ENCODE peak calls at places on chromosomes 2 and 18, in ten cellular contexts. Z, Q, M, A, H, I, R, U, T and K are unnamed samples.

GRCh38 chr2:46299365-46300263 is 2.4 kb downstream of the EPAS1 start:
- DNase-seq in R (no peak), I (no peak), T (peak; percentile 70), U (no peak), Q (no peak), Z (peak; percentile 75), H (no peak), A (peak; percentile 89), M (no peak), K (no peak)

GRCh38 chr2:43478423-43479086 is 117.3 kb downstream of the THADA start:
- DNase-seq in Q (no peak), U (no peak), M (no peak), I (no peak), Z (no peak), H (no peak), T (no peak), A (no peak), R (no peak), K (no peak)

GRCh38 chr2:40591785-40592184 is 139.9 kb upstream of the SLC8A1 start:
- DNase-seq in U (no peak), R (no peak), H (no peak), Z (no peak), A (no peak), Q (no peak), I (no peak), T (no peak), M (no peak), K (no peak)

GRCh38 chr18:76553715-76554603 is 58.9 kb upstream of the ZNF516 start:
- DNase-seq in H (no peak), U (no peak), Z (no peak), T (no peak), R (no peak), Q (no peak), M (no peak), I (no peak), A (no peak), K (no peak)

GRCh38 chr2:233976690-233977294 is 59.6 kb downstream of the TRPM8 start:
- DNase-seq in U (peak; percentile 40), I (no peak), A (no peak), Q (no peak), T (no peak), Z (no peak), H (peak; percentile 62), M (no peak), R (no peak), K (no peak)

GRCh38 chr2:189411860-189412259 is 29.4 kb upstream of the WDR75 start:
- DNase-seq in T (no peak), A (no peak), Z (no peak), U (no peak), Q (no peak), M (no peak), R (no peak), I (no peak), H (no peak), K (no peak)

GRCh38 chr2:85418132-85419008 is at the start of gene SH2D6:
- DNase-seq in Z (peak; percentile 88), M (peak; percentile 49), U (peak; percentile 82), R (no peak), I (no peak), H (peak; percentile 52), T (peak; percentile 92), A (peak; percentile 95), Q (peak; percentile 86), K (peak; percentile 82)

GRCh38 chr2:212832211-212833195 is 293.9 kb upstream of the ERBB4 start:
- DNase-seq in I (peak; percentile 57), U (no peak), Z (peak; percentile 28), H (no peak), M (no peak), T (peak; percentile 46), Q (peak; percentile 44), A (peak; percentile 71), R (no peak), K (no peak)

GRCh38 chr2:130883520-130883919 is 46.8 kb downstream of the ARHGEF4 start:
- DNase-seq in M (no peak), T (no peak), U (no peak), A (peak; percentile 23), Q (no peak), R (no peak), H (no peak), Z (no peak), I (no peak), K (no peak)

GRCh38 chr2:109333414-109334194 is 204.6 kb downstream of the SH3RF3 start:
- DNase-seq in R (no peak), U (no peak), M (no peak), Z (no peak), A (no peak), H (no peak), I (no peak), Q (no peak), T (no peak), K (no peak)

GRCh38 chr18:73511751-73512525 is 635.7 kb downstream of the FBXO15 start:
- DNase-seq in H (no peak), A (no peak), M (no peak), U (no peak), Z (no peak), T (no peak), I (no peak), Q (no peak), R (no peak), K (no peak)

GRCh38 chr2:207054521-207054920 is 111.2 kb downstream of the KLF7 start:
- DNase-seq in I (no peak), Z (no peak), Q (no peak), A (no peak), U (no peak), T (no peak), H (no peak), M (no peak), R (no peak), K (no peak)

GRCh38 chr2:212013656-212014055 is 524.9 kb downstream of the ERBB4 start:
- DNase-seq in H (no peak), M (no peak), Z (no peak), I (no peak), Q (no peak), U (no peak), A (no peak), T (no peak), R (no peak), K (no peak)

DNA sequence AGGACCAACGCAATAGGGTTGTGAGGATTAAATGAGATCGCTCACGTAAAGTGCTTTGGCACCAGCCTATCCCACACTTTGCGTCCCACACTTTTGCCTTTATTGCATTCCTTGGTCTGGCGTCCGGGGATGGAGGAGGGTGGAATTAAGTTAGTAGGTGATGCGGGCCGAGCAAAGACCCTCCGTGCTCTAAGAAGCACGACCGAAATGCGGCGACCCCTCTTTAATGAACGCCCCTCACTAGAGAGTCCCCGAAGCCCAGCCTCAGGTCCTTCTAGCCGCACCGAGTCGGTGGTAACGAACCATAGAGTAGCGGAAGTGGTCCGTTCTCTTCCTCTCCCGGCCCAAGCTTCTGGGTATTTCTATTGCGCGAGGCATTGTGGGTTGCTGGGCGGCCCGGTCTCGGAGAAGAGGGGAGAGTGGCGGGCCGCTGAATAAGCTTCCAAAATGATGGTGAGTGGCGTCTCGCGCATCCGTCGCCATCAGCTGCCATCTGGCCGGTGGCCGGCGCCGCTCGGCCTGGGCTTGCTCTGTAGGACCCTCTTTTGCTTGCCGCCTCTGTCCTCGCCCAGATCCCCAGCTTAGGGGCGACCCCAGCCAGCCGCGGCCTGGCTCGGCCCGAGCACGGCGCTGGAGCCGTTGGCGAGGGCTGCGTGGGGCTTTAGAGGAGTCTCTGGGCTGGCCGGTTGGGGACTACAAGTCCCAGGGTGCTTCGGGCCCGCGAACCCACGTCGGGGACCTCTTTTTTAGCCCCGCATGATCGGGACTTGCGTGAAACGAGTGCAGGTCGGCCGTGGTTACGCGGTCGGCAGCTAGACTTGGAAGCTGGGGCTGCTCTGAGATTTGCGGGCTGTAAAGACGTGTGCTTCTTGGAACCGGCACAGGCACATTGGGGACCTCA is at the start of gene CCT7:
- DNase-seq in Z (peak; percentile 81), H (peak; percentile 81), M (peak; percentile 76), I (peak; percentile 86), T (peak; percentile 85), Q (peak; percentile 92), U (peak; percentile 93), R (no peak), A (peak; percentile 93), K (peak; percentile 77)
- H3K9me3 ChIP-seq in Z (no peaks in the 10 kb centered on the region), H (no peaks in the 10 kb centered on the region), M (no peaks in the 10 kb centered on the region), I (no peaks in the 10 kb centered on the region), T (no peaks in the 10 kb centered on the region), Q (no peaks in the 10 kb centered on the region), U (no peaks in the 10 kb centered on the region), R (no peaks in the 10 kb centered on the region), A (no peaks in the 10 kb centered on the region), K (no peaks in the 10 kb centered on the region)

GRCh38 chr2:1997409-1997808 is 253.1 kb upstream of the PXDN start:
- DNase-seq in I (no peak), Q (no peak), M (no peak), T (no peak), H (no peak), U (no peak), A (no peak), R (peak; percentile 46), Z (peak; percentile 86), K (no peak)
- H3K9me3 ChIP-seq in I (no peaks in the 10 kb centered on the region), Q (no peaks in the 10 kb centered on the region), M (no peaks in the 10 kb centered on the region), T (peaks cover 6% of the 10 kb centered on the region), H (no peaks in the 10 kb centered on the region), U (no peaks in the 10 kb centered on the region), A (no peaks in the 10 kb centered on the region), R (no peaks in the 10 kb centered on the region), Z (no peaks in the 10 kb centered on the region), K (no peaks in the 10 kb centered on the region)

GRCh38 chr2:148599112-148599991 is 45.2 kb upstream of the EPC2 start:
- DNase-seq in U (no peak), A (no peak), T (no peak), R (no peak), I (no peak), H (no peak), M (no peak), Z (no peak), Q (no peak), K (no peak)
- H3K9me3 ChIP-seq in U (no peaks in the 10 kb centered on the region), A (peaks cover 4% of the 10 kb centered on the region), T (no peaks in the 10 kb centered on the region), R (peaks cover 4% of the 10 kb centered on the region), I (no peaks in the 10 kb centered on the region), H (no peaks in the 10 kb centered on the region), M (no peaks in the 10 kb centered on the region), Z (no peaks in the 10 kb centered on the region), Q (peaks cover 5% of the 10 kb centered on the region), K (peaks cover 9% of the 10 kb centered on the region)

GRCh38 chr18:23208600-23208999 is 73.3 kb downstream of the CABLES1 start:
- DNase-seq in U (no peak), A (no peak), Q (peak; percentile 1), I (no peak), R (no peak), Z (no peak), M (no peak), H (no peak), T (no peak), K (no peak)

GRCh38 chr18:23209031-23209430 is 73.7 kb downstream of the CABLES1 start:
- DNase-seq in U (no peak), R (no peak), Q (no peak), H (no peak), I (no peak), A (no peak), M (no peak), Z (no peak), T (no peak), K (no peak)

GRCh38 chr18:23207191-23207955 is 72.1 kb downstream of the CABLES1 start:
- DNase-seq in H (peak; percentile 8), Q (peak; percentile 41), M (no peak), T (no peak), U (no peak), I (no peak), R (no peak), A (no peak), Z (no peak), K (no peak)

GRCh38 chr18:23209796-23210195 is 74.5 kb downstream of the CABLES1 start:
- DNase-seq in T (no peak), M (no peak), Q (no peak), I (no peak), R (no peak), U (no peak), Z (no peak), H (no peak), A (no peak), K (no peak)

GRCh38 chr18:23207994-23208393 is 72.7 kb downstream of the CABLES1 start:
- DNase-seq in M (no peak), T (no peak), H (no peak), A (no peak), U (no peak), Z (no peak), R (no peak), I (no peak), Q (peak; percentile 8), K (no peak)
- H3K9me3 ChIP-seq in M (no peaks in the 10 kb centered on the region), T (no peaks in the 10 kb centered on the region), H (no peaks in the 10 kb centered on the region), A (no peaks in the 10 kb centered on the region), U (no peaks in the 10 kb centered on the region), Z (no peaks in the 10 kb centered on the region), R (no peaks in the 10 kb centered on the region), I (no peaks in the 10 kb centered on the region), Q (no peaks in the 10 kb centered on the region), K (no peaks in the 10 kb centered on the region)